ENCODE peak calls at places on chromosome 12, in eight cellular contexts. One of them, this sample, is unnamed.

GRCh38 chr12:67269632-67270578 is 747 bp downstream of the CAND1 start:
- DNase-seq in cardiac muscle cell: peak
- DNase-seq in lower lobe of right lung: peak
- DNase-seq in IMR-90: no peak
- DNase-seq in endodermal cell: peak
- DNase-seq in CD4-positive, alpha-beta memory T cell: peak
- DNase-seq in A549: peak
- DNase-seq in OCI-LY7: peak
- DNase-seq in this sample: peak

GRCh38 chr12:113237748-113238147 is 16.5 kb downstream of the TPCN1 start:
- DNase-seq in cardiac muscle cell: no peak
- DNase-seq in lower lobe of right lung: no peak
- DNase-seq in IMR-90: no peak
- DNase-seq in endodermal cell: no peak
- DNase-seq in CD4-positive, alpha-beta memory T cell: no peak
- DNase-seq in A549: no peak
- DNase-seq in OCI-LY7: no peak
- DNase-seq in this sample: peak

GRCh38 chr12:29990971-29991370 is 207.2 kb upstream of the TMTC1 start:
- DNase-seq in cardiac muscle cell: no peak
- DNase-seq in lower lobe of right lung: no peak
- DNase-seq in IMR-90: peak
- DNase-seq in endodermal cell: no peak
- DNase-seq in CD4-positive, alpha-beta memory T cell: no peak
- DNase-seq in A549: no peak
- DNase-seq in OCI-LY7: no peak
- DNase-seq in this sample: no peak

GRCh38 chr12:91180577-91180976 is 2.0 kb downstream of the DCN start:
- DNase-seq in cardiac muscle cell: peak
- DNase-seq in lower lobe of right lung: no peak
- DNase-seq in IMR-90: peak
- DNase-seq in endodermal cell: no peak
- DNase-seq in CD4-positive, alpha-beta memory T cell: no peak
- DNase-seq in A549: no peak
- DNase-seq in OCI-LY7: no peak
- DNase-seq in this sample: no peak

GRCh38 chr12:45708363-45708762 is 21.1 kb upstream of the ARID2 start:
- DNase-seq in cardiac muscle cell: no peak
- DNase-seq in lower lobe of right lung: no peak
- DNase-seq in IMR-90: no peak
- DNase-seq in endodermal cell: no peak
- DNase-seq in CD4-positive, alpha-beta memory T cell: no peak
- DNase-seq in A549: no peak
- DNase-seq in OCI-LY7: no peak
- DNase-seq in this sample: no peak

GRCh38 chr12:113271853-113272561 is 50.7 kb downstream of the TPCN1 start:
- DNase-seq in cardiac muscle cell: peak
- DNase-seq in lower lobe of right lung: peak
- DNase-seq in IMR-90: peak
- DNase-seq in endodermal cell: peak
- DNase-seq in CD4-positive, alpha-beta memory T cell: no peak
- DNase-seq in A549: no peak
- DNase-seq in OCI-LY7: no peak
- DNase-seq in this sample: peak

GRCh38 chr12:74111688-74112360 is 425.8 kb upstream of the ATXN7L3B start:
- DNase-seq in cardiac muscle cell: no peak
- DNase-seq in lower lobe of right lung: no peak
- DNase-seq in IMR-90: no peak
- DNase-seq in endodermal cell: peak
- DNase-seq in CD4-positive, alpha-beta memory T cell: no peak
- DNase-seq in A549: peak
- DNase-seq in OCI-LY7: peak
- DNase-seq in this sample: no peak

GRCh38 chr12:28367326-28367725 is 177.1 kb downstream of the CCDC91 start:
- DNase-seq in cardiac muscle cell: no peak
- DNase-seq in lower lobe of right lung: no peak
- DNase-seq in IMR-90: no peak
- DNase-seq in endodermal cell: no peak
- DNase-seq in CD4-positive, alpha-beta memory T cell: no peak
- DNase-seq in A549: no peak
- DNase-seq in OCI-LY7: no peak
- DNase-seq in this sample: no peak

GRCh38 chr12:98646165-98646764 is 1.2 kb downstream of the APAF1 start:
- DNase-seq in cardiac muscle cell: peak
- DNase-seq in lower lobe of right lung: no peak
- DNase-seq in IMR-90: peak
- DNase-seq in endodermal cell: no peak
- DNase-seq in CD4-positive, alpha-beta memory T cell: no peak
- DNase-seq in A549: peak
- DNase-seq in OCI-LY7: peak
- DNase-seq in this sample: no peak

GRCh38 chr12:57759360-57759980 is 4.6 kb downstream of the MARCHF9 start:
- DNase-seq in cardiac muscle cell: no peak
- DNase-seq in lower lobe of right lung: no peak
- DNase-seq in IMR-90: no peak
- DNase-seq in endodermal cell: peak
- DNase-seq in CD4-positive, alpha-beta memory T cell: peak
- DNase-seq in A549: peak
- DNase-seq in OCI-LY7: peak
- DNase-seq in this sample: no peak

GRCh38 chr12:54143233-54143986 is 45.4 kb downstream of the SMUG1 start:
- DNase-seq in cardiac muscle cell: no peak
- DNase-seq in lower lobe of right lung: no peak
- DNase-seq in IMR-90: no peak
- DNase-seq in endodermal cell: no peak
- DNase-seq in CD4-positive, alpha-beta memory T cell: no peak
- DNase-seq in A549: no peak
- DNase-seq in OCI-LY7: no peak
- DNase-seq in this sample: no peak

GRCh38 chr12:55728185-55728931 is 451 bp downstream of the CD63 start:
- DNase-seq in cardiac muscle cell: peak
- DNase-seq in lower lobe of right lung: peak
- DNase-seq in IMR-90: peak
- DNase-seq in endodermal cell: peak
- DNase-seq in CD4-positive, alpha-beta memory T cell: no peak
- DNase-seq in A549: peak
- DNase-seq in OCI-LY7: peak
- DNase-seq in this sample: peak

DNA sequence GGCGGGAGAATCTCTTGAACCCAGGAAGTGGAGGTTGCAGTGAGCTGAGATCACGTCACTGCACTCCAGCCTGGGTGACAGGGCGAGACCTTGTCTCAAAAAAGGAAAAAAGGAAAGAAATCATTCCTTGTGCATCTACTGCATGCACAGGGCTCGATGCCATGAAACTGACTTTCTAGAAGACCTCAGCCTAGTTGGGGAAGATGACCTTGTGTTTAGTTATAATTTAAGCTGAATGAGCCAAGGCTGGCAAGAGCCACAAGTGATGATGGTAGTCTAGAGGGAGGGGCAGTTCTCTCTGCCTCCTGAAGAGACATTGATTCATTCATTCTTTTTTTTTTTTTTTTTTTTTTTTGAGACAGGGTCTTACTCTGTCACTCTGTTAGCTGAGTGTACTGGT is 24.2 kb downstream of the ACACB start:
- DNase-seq in cardiac muscle cell: no peak
- DNase-seq in lower lobe of right lung: no peak
- DNase-seq in IMR-90: no peak
- DNase-seq in endodermal cell: no peak
- DNase-seq in CD4-positive, alpha-beta memory T cell: no peak
- DNase-seq in A549: no peak
- DNase-seq in OCI-LY7: no peak
- DNase-seq in this sample: no peak
- H3K27ac ChIP-seq in cardiac muscle cell: no peak
- H3K27ac ChIP-seq in lower lobe of right lung: no peak
- H3K27ac ChIP-seq in IMR-90: no peak
- H3K27ac ChIP-seq in endodermal cell: no peak
- H3K27ac ChIP-seq in CD4-positive, alpha-beta memory T cell: no peak
- H3K27ac ChIP-seq in A549: no peak
- H3K27ac ChIP-seq in OCI-LY7: no peak
- H3K27ac ChIP-seq in this sample: no peak

GRCh38 chr12:93080452-93080851 is 151.4 kb upstream of the EEA1 start:
- DNase-seq in cardiac muscle cell: no peak
- DNase-seq in lower lobe of right lung: no peak
- DNase-seq in IMR-90: no peak
- DNase-seq in endodermal cell: peak
- DNase-seq in CD4-positive, alpha-beta memory T cell: no peak
- DNase-seq in A549: no peak
- DNase-seq in OCI-LY7: no peak
- DNase-seq in this sample: no peak

GRCh38 chr12:93079976-93080375 is 150.9 kb upstream of the EEA1 start:
- DNase-seq in cardiac muscle cell: no peak
- DNase-seq in lower lobe of right lung: no peak
- DNase-seq in IMR-90: no peak
- DNase-seq in endodermal cell: no peak
- DNase-seq in CD4-positive, alpha-beta memory T cell: no peak
- DNase-seq in A549: no peak
- DNase-seq in OCI-LY7: no peak
- DNase-seq in this sample: no peak

GRCh38 chr12:93079271-93079670 is 150.2 kb upstream of the EEA1 start:
- DNase-seq in cardiac muscle cell: no peak
- DNase-seq in lower lobe of right lung: no peak
- DNase-seq in IMR-90: no peak
- DNase-seq in endodermal cell: peak
- DNase-seq in CD4-positive, alpha-beta memory T cell: no peak
- DNase-seq in A549: no peak
- DNase-seq in OCI-LY7: no peak
- DNase-seq in this sample: no peak

GRCh38 chr12:93081810-93082165 is 152.7 kb upstream of the EEA1 start:
- DNase-seq in cardiac muscle cell: no peak
- DNase-seq in lower lobe of right lung: no peak
- DNase-seq in IMR-90: no peak
- DNase-seq in endodermal cell: no peak
- DNase-seq in CD4-positive, alpha-beta memory T cell: no peak
- DNase-seq in A549: no peak
- DNase-seq in OCI-LY7: no peak
- DNase-seq in this sample: no peak

DNA sequence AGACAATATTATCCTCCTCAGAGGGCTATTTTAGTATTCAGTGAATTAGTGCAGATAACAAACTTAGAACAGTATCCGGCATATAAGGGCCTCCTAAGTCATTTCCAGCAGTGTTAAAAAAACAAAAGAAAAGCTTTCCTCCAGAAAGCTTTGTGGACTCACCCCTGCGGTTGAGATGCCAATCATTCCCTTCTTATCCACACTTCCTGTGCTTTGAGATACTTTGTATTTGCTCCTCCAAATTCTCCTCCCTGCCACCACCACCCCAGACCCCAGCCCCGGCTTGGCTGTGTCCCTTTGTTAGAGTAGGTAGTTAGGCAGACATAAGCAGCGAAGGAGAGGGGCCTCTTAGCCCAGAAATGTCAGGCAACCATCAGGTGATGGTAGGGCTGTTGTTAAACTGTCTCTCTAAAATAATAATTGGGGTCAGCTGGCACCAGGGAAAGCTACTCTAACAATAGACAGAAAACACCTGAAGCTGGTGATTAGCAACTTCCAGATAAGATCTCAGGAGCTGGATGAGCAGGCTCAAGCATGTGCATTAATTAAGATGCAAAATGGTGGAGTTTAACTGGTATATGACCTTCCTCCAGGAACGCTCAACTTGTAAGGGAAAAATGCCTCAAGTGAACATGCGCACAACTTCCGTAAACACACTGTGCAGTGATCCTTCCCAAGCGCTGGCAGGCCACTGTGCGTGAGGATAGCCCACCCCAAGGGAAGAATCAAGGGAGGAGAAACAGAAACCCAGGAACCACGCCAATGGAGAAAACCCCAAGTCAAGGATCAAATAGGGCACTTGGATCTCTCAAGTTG is 152.1 kb upstream of the EEA1 start:
- DNase-seq in cardiac muscle cell: peak
- DNase-seq in lower lobe of right lung: no peak
- DNase-seq in IMR-90: peak
- DNase-seq in endodermal cell: peak
- DNase-seq in CD4-positive, alpha-beta memory T cell: no peak
- DNase-seq in A549: no peak
- DNase-seq in OCI-LY7: no peak
- DNase-seq in this sample: no peak
- H3K27ac ChIP-seq in cardiac muscle cell: peak
- H3K27ac ChIP-seq in lower lobe of right lung: no peak
- H3K27ac ChIP-seq in IMR-90: no peak
- H3K27ac ChIP-seq in endodermal cell: peak
- H3K27ac ChIP-seq in CD4-positive, alpha-beta memory T cell: no peak
- H3K27ac ChIP-seq in A549: no peak
- H3K27ac ChIP-seq in OCI-LY7: no peak
- H3K27ac ChIP-seq in this sample: no peak

GRCh38 chr12:124754491-124754890 is 109.2 kb downstream of the SCARB1 start:
- DNase-seq in cardiac muscle cell: no peak
- DNase-seq in lower lobe of right lung: no peak
- DNase-seq in IMR-90: no peak
- DNase-seq in endodermal cell: no peak
- DNase-seq in CD4-positive, alpha-beta memory T cell: no peak
- DNase-seq in A549: no peak
- DNase-seq in OCI-LY7: no peak
- DNase-seq in this sample: no peak
- H3K27ac ChIP-seq in cardiac muscle cell: no peak
- H3K27ac ChIP-seq in lower lobe of right lung: peak
- H3K27ac ChIP-seq in IMR-90: peak
- H3K27ac ChIP-seq in endodermal cell: peak
- H3K27ac ChIP-seq in CD4-positive, alpha-beta memory T cell: no peak
- H3K27ac ChIP-seq in A549: peak
- H3K27ac ChIP-seq in OCI-LY7: no peak
- H3K27ac ChIP-seq in this sample: peak

GRCh38 chr12:107998863-107999262 is 130.2 kb upstream of the WSCD2 start:
- DNase-seq in cardiac muscle cell: no peak
- DNase-seq in lower lobe of right lung: no peak
- DNase-seq in IMR-90: no peak
- DNase-seq in endodermal cell: no peak
- DNase-seq in CD4-positive, alpha-beta memory T cell: no peak
- DNase-seq in A549: no peak
- DNase-seq in OCI-LY7: no peak
- DNase-seq in this sample: no peak
- H3K27ac ChIP-seq in cardiac muscle cell: no peak
- H3K27ac ChIP-seq in lower lobe of right lung: no peak
- H3K27ac ChIP-seq in IMR-90: no peak
- H3K27ac ChIP-seq in endodermal cell: no peak
- H3K27ac ChIP-seq in CD4-positive, alpha-beta memory T cell: no peak
- H3K27ac ChIP-seq in A549: no peak
- H3K27ac ChIP-seq in OCI-LY7: no peak
- H3K27ac ChIP-seq in this sample: no peak

DNA sequence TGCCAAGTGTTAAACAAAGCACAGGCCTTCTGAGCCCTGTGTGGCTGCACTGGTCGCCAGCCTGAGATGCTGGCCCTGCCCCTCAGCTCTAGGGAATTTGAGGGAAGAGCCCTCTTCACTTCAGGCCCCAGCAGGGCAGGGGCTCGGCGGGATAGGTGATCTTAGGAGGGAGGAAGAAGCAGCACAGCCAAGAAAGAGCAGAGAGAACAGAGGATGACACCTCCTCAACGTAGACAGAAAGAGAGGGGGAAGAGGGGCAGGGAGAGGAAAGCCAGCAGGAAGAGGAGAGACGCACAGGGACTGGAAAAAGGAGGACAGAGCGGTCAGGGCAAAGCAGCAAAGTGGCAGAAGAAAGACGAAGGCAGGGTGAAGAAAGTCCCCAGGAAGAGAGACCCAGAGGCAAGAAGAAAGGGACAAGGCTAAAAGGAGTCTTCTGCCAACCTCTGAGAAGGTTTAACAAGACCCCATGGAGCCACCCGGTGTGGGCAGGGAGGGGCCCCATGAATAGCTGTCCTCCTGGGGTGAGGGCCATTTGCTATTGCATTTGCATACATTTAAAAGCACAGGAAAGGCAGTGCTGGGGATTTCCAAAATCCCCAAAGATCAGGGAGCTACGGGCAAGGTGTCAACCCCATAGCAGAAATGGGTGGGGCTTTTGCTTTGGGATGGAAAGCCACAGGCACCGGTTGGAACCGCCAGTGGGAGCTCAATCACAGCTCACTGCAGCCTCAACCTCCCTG is 22.8 kb downstream of the CMKLR1 start:
- DNase-seq in cardiac muscle cell: no peak
- DNase-seq in lower lobe of right lung: no peak
- DNase-seq in IMR-90: no peak
- DNase-seq in endodermal cell: peak
- DNase-seq in CD4-positive, alpha-beta memory T cell: no peak
- DNase-seq in A549: no peak
- DNase-seq in OCI-LY7: no peak
- DNase-seq in this sample: no peak
- H3K27ac ChIP-seq in cardiac muscle cell: no peak
- H3K27ac ChIP-seq in lower lobe of right lung: peak
- H3K27ac ChIP-seq in IMR-90: no peak
- H3K27ac ChIP-seq in endodermal cell: peak
- H3K27ac ChIP-seq in CD4-positive, alpha-beta memory T cell: no peak
- H3K27ac ChIP-seq in A549: no peak
- H3K27ac ChIP-seq in OCI-LY7: no peak
- H3K27ac ChIP-seq in this sample: no peak

This sample was measured in colonic mucosa.